ENCODE peak calls at places on chromosomes 6 and 20, in five cellular contexts. Y is body of pancreas; O is CD8-positive, alpha-beta memory T cell; H is H1; N is brain microvascular endothelial cell. Z is an unnamed sample.

GRCh38 chr6:2244261-2245102 is 923 bp downstream of the GMDS start:
- DNase-seq in Y (no peak), O (no peak), H (no peak), N (no peak), Z (no peak)

GRCh38 chr6:80771941-80772340 is 665.5 kb downstream of the BCKDHB start:
- DNase-seq in Y (no peak), O (no peak), H (no peak), N (peak; percentile 58), Z (peak; percentile 35)

GRCh38 chr6:107653183-107653580 is 163.3 kb downstream of the SOBP start:
- DNase-seq in Y (no peak), O (no peak), H (no peak), N (no peak), Z (no peak)

GRCh38 chr6:87154641-87155271 is 609 bp upstream of the ZNF292 start:
- DNase-seq in Y (no peak), O (peak; percentile 47), H (no peak), N (peak; percentile 84), Z (no peak)

GRCh38 chr6:130836071-130836670 is 9.0 kb downstream of the SMLR1 start:
- DNase-seq in Y (no peak), O (no peak), H (no peak), N (no peak), Z (no peak)

GRCh38 chr6:112429226-112429625 is 82.1 kb downstream of the RFPL4B start:
- DNase-seq in Y (no peak), O (no peak), H (peak; percentile 33), N (peak; percentile 38), Z (peak; percentile 7)

GRCh38 chr6:33417127-33417902 is 592 bp downstream of the CUTA start:
- DNase-seq in Y (no peak), O (no peak), H (no peak), N (peak; percentile 88), Z (no peak)

GRCh38 chr6:112113918-112114317 is 26.5 kb downstream of the FAM229B start:
- DNase-seq in Y (no peak), O (no peak), H (no peak), N (no peak), Z (no peak)

GRCh38 chr6:139407718-139408222 is 33.3 kb upstream of the CITED2 start:
- DNase-seq in Y (no peak), O (no peak), H (no peak), N (peak; percentile 90), Z (no peak)

GRCh38 chr6:130202782-130203181 is 20.0 kb downstream of the SAMD3 start:
- DNase-seq in Y (no peak), O (no peak), H (peak; percentile 27), N (no peak), Z (no peak)

GRCh38 chr6:108630050-108630714 is 69.5 kb downstream of the FOXO3 start:
- DNase-seq in Y (no peak), O (no peak), H (no peak), N (no peak), Z (no peak)

GRCh38 chr6:36335465-36336209 is 1.1 kb downstream of the BNIP5 start:
- DNase-seq in Y (no peak), O (no peak), H (no peak), N (no peak), Z (no peak)

GRCh38 chr6:151241853-151242252 is 2.1 kb downstream of the AKAP12 start:
- DNase-seq in Y (no peak), O (no peak), H (no peak), N (no peak), Z (no peak)

GRCh38 chr6:2426561-2427340 is 181.3 kb upstream of the GMDS start:
- DNase-seq in Y (no peak), O (no peak), H (no peak), N (peak; percentile 68), Z (no peak)

GRCh38 chr6:123769431-123769830 is 34.2 kb upstream of the NKAIN2 start:
- DNase-seq in Y (no peak), O (no peak), H (no peak), N (no peak), Z (peak; percentile 18)

GRCh38 chr20:17859002-17859615 is 109.5 kb downstream of the SNX5 start:
- DNase-seq in Y (peak; percentile 60), O (no peak), H (no peak), N (no peak), Z (no peak)

GRCh38 chr6:8047466-8048292 is 16.5 kb downstream of the BLOC1S5 start:
- DNase-seq in Y (no peak), O (no peak), H (no peak), N (no peak), Z (no peak)

GRCh38 chr6:131135244-131136020 is at the start of gene AKAP7:
- DNase-seq in Y (peak; percentile 71), O (peak; percentile 14), H (peak; percentile 15), N (peak; percentile 37), Z (peak; percentile 41)

GRCh38 chr6:29968130-29968529 is 25.8 kb downstream of the HLA-A start:
- DNase-seq in Y (peak; percentile 73), O (no peak), H (no peak), N (no peak), Z (no peak)

GRCh38 chr6:113018351-113019151 is 671.4 kb downstream of the RFPL4B start:
- DNase-seq in Y (no peak), O (no peak), H (no peak), N (peak; percentile 79), Z (no peak)

GRCh38 chr6:133404728-133405127 is 163.6 kb downstream of the EYA4 start:
- DNase-seq in Y (no peak), O (no peak), H (no peak), N (no peak), Z (no peak)

GRCh38 chr6:43129434-43130194 is 41.5 kb upstream of the SRF start:
- DNase-seq in Y (no peak), O (no peak), H (no peak), N (peak; percentile 27), Z (no peak)

GRCh38 chr20:57611605-57612311 is 8.5 kb downstream of the ZBP1 start:
- DNase-seq in Y (peak; percentile 57), O (no peak), H (no peak), N (no peak), Z (no peak)

GRCh38 chr20:57610261-57610952 is 9.8 kb downstream of the ZBP1 start:
- DNase-seq in Y (no peak), O (no peak), H (no peak), N (no peak), Z (no peak)

GRCh38 chr20:57612916-57613315 is 7.3 kb downstream of the ZBP1 start:
- DNase-seq in Y (no peak), O (no peak), H (no peak), N (no peak), Z (no peak)

GRCh38 chr20:57613481-57613921 is 6.7 kb downstream of the ZBP1 start:
- DNase-seq in Y (no peak), O (no peak), H (no peak), N (no peak), Z (no peak)

GRCh38 chr20:57612436-57612835 is 7.8 kb downstream of the ZBP1 start:
- DNase-seq in Y (no peak), O (no peak), H (no peak), N (no peak), Z (no peak)
- H3K27me3 ChIP-seq in Y (no peaks in the 10 kb centered on the region), O (no peaks in the 10 kb centered on the region), H (no peaks in the 10 kb centered on the region), N (peaks cover 2% of the 10 kb centered on the region), Z (no peaks in the 10 kb centered on the region)

GRCh38 chr20:51428451-51429143 is 113.9 kb downstream of the NFATC2 start:
- DNase-seq in Y (peak; percentile 64), O (no peak), H (no peak), N (peak; percentile 44), Z (no peak)
- H3K27ac ChIP-seq in Y (no peak overlapping the region), O (no peak overlapping the region), H (no peak overlapping the region), N (no peak overlapping the region), Z (no peak overlapping the region)

GRCh38 chr20:46309945-46310344 is 1.6 kb upstream of the CDH22 start:
- DNase-seq in Y (no peak), O (no peak), H (no peak), N (no peak), Z (no peak)

GRCh38 chr20:46307999-46308257 is 370 bp downstream of the CDH22 start:
- DNase-seq in Y (no peak), O (no peak), H (no peak), N (no peak), Z (no peak)

GRCh38 chr20:46307139-46307998 is 929 bp downstream of the CDH22 start:
- DNase-seq in Y (peak; percentile 61), O (peak; percentile 65), H (peak; percentile 49), N (no peak), Z (no peak)

GRCh38 chr20:46306743-46307138 is 1.6 kb downstream of the CDH22 start:
- DNase-seq in Y (no peak), O (no peak), H (no peak), N (no peak), Z (no peak)

GRCh38 chr20:46308258-46309157 is at the start of gene CDH22:
- DNase-seq in Y (peak; percentile 65), O (no peak), H (no peak), N (no peak), Z (no peak)
- H3K27me3 ChIP-seq in Y (peaks cover 21% of the 10 kb centered on the region), O (peaks cover 41% of the 10 kb centered on the region), H (peaks cover 69% of the 10 kb centered on the region), N (peaks cover 98% of the 10 kb centered on the region), Z (peaks cover 53% of the 10 kb centered on the region)

GRCh38 chr6:42010185-42010872 is 40.0 kb upstream of the TAF8 start:
- DNase-seq in Y (no peak), O (no peak), H (no peak), N (no peak), Z (no peak)

GRCh38 chr6:42013134-42013516 is 37.2 kb upstream of the TAF8 start:
- DNase-seq in Y (no peak), O (no peak), H (no peak), N (peak; percentile 41), Z (no peak)

GRCh38 chr6:42009844-42010184 is 40.5 kb upstream of the TAF8 start:
- DNase-seq in Y (no peak), O (no peak), H (no peak), N (no peak), Z (no peak)

GRCh38 chr6:42012501-42013133 is 37.7 kb upstream of the TAF8 start:
- DNase-seq in Y (no peak), O (no peak), H (no peak), N (peak; percentile 9), Z (no peak)

GRCh38 chr6:42010909-42011308 is 39.4 kb upstream of the TAF8 start:
- DNase-seq in Y (no peak), O (no peak), H (no peak), N (no peak), Z (no peak)
- H3K27ac ChIP-seq in Y (no peak overlapping the region), O (peak overlapping the region; percentile 36), H (no peak overlapping the region), N (no peak overlapping the region), Z (no peak overlapping the region)

Z was measured in iPS DF 6.9.